ENCODE peak calls at places on chromosomes 6 and 20, in eight cellular contexts. F, A, K, Q, M, D, Y and G are unnamed samples.

GRCh38 chr6:149233056-149233715 is 84.3 kb upstream of the TAB2 start:
- DNase-seq in F (no peak), A (no peak), K (peak; percentile 94), Q (no peak), M (no peak), D (peak; percentile 26), Y (no peak), G (no peak)

GRCh38 chr6:153131037-153131981 is at the start of gene RGS17:
- DNase-seq in F (no peak), A (peak; percentile 83), K (peak; percentile 55), Q (peak; percentile 60), M (peak; percentile 58), D (peak; percentile 19), Y (peak; percentile 50), G (peak; percentile 83)

GRCh38 chr6:14451594-14452374 is 334.2 kb downstream of the CD83 start:
- DNase-seq in F (no peak), A (no peak), K (no peak), Q (no peak), M (no peak), D (no peak), Y (no peak), G (no peak)

GRCh38 chr20:41854765-41855164 is 236.6 kb upstream of the CHD6 start:
- DNase-seq in F (no peak), A (no peak), K (peak; percentile 59), Q (no peak), M (no peak), D (no peak), Y (no peak), G (no peak)

GRCh38 chr6:112298021-112298745 is 43.8 kb upstream of the LAMA4 start:
- DNase-seq in F (no peak), A (no peak), K (peak; percentile 48), Q (no peak), M (no peak), D (no peak), Y (peak; percentile 27), G (no peak)

GRCh38 chr6:12476484-12476883 is 186.3 kb downstream of the EDN1 start:
- DNase-seq in F (no peak), A (no peak), K (no peak), Q (no peak), M (no peak), D (no peak), Y (no peak), G (no peak)

GRCh38 chr6:7058250-7058923 is 49.4 kb upstream of the RREB1 start:
- DNase-seq in F (no peak), A (no peak), K (peak; percentile 99), Q (no peak), M (peak; percentile 45), D (no peak), Y (no peak), G (no peak)

GRCh38 chr6:151059612-151060095 is 180.1 kb upstream of the AKAP12 start:
- DNase-seq in F (no peak), A (no peak), K (peak; percentile 8), Q (no peak), M (no peak), D (no peak), Y (no peak), G (no peak)

GRCh38 chr20:62019881-62020492 is 45.7 kb downstream of the TAF4 start:
- DNase-seq in F (no peak), A (no peak), K (no peak), Q (peak; percentile 75), M (no peak), D (no peak), Y (no peak), G (no peak)

GRCh38 chr20:5349448-5349847 is 32.7 kb upstream of the PROKR2 start:
- DNase-seq in F (no peak), A (no peak), K (peak; percentile 48), Q (no peak), M (no peak), D (no peak), Y (no peak), G (no peak)

GRCh38 chr20:23520185-23520584 is 29.3 kb downstream of the CST8 start:
- DNase-seq in F (no peak), A (no peak), K (no peak), Q (no peak), M (no peak), D (no peak), Y (no peak), G (no peak)

DNA sequence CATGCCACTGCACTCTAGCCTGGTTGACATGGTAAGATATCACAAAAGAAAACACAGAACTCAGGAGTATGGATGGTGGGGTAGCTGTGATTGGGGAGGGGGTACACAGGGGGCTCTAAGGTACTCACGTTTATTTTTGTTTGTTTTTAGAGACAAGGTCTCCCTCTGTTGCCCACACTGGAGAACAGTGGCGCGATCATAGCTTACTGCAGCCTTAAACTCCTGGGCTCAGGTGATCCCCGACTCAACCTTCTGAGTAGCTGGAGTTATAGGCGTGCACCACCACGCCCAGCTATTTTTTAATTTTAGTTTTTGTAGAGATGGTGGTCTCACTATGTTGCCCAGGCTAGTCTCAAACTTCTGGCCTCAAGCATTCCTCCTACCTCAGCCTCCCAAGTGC is 29.3 kb downstream of the BCL2L1 start:
- DNase-seq in F (no peak), A (no peak), K (no peak), Q (no peak), M (no peak), D (no peak), Y (no peak), G (no peak)
- H3K4me1 ChIP-seq in F (no peaks in the 10 kb centered on the region), A (peaks cover 32% of the 10 kb centered on the region), K (peaks cover 46% of the 10 kb centered on the region), Q (peaks cover 84% of the 10 kb centered on the region), M (peaks cover 23% of the 10 kb centered on the region), D (peaks cover 16% of the 10 kb centered on the region), Y (no peaks in the 10 kb centered on the region), G (peaks cover 4% of the 10 kb centered on the region)

DNA sequence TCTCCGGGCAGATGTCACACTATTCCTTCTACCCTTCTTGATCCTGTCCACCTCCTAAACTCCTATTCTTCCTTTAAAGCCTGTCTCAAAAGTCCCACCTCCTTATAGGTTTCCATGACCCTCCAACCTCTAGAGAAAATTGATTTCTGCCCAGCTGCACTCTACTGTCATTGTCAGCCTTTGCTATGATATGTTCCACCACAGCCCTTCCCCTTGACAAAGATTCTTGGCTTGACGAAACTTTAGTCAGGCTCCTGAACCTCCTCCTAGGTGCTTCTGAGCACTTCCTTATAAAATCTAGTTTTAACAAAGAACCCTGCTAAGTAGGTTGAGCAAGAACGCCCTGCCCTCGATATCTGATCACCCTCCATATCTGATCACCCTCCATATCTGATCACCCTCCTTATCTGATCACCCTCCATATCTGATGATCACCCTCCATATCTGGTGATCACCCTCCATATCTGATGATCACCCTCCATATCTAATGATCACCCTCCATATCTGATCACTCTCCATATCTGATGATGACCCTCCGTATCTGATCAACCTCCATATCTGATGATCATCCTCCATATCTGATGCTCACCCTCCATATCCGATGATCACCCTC is 103.2 kb downstream of the RIN2 start:
- DNase-seq in F (no peak), A (no peak), K (no peak), Q (no peak), M (no peak), D (no peak), Y (no peak), G (no peak)
- H3K27ac ChIP-seq in F (peak overlapping the region; percentile 70), A (no peak overlapping the region), K (no peak overlapping the region), Q (no peak overlapping the region), M (no peak overlapping the region), D (no peak overlapping the region), Y (no peak overlapping the region), G (no peak overlapping the region)

GRCh38 chr6:4240148-4240547 is 104.8 kb upstream of the ECI2 start:
- DNase-seq in F (no peak), A (no peak), K (no peak), Q (no peak), M (no peak), D (no peak), Y (no peak), G (no peak)
- H3K4me1 ChIP-seq in F (no peaks in the 10 kb centered on the region), A (no peaks in the 10 kb centered on the region), K (no peaks in the 10 kb centered on the region), Q (no peaks in the 10 kb centered on the region), M (no peaks in the 10 kb centered on the region), D (no peaks in the 10 kb centered on the region), Y (no peaks in the 10 kb centered on the region), G (no peaks in the 10 kb centered on the region)

GRCh38 chr6:135037541-135037940 is 17.1 kb downstream of the HBS1L start:
- DNase-seq in F (no peak), A (no peak), K (no peak), Q (no peak), M (no peak), D (no peak), Y (no peak), G (no peak)
- H3K27ac ChIP-seq in F (no peak overlapping the region), A (no peak overlapping the region), K (no peak overlapping the region), Q (no peak overlapping the region), M (no peak overlapping the region), D (no peak overlapping the region), Y (no peak overlapping the region), G (no peak overlapping the region)